ENCODE peak calls at places on chromosomes 4 and X, in nine cellular contexts. B, S, C, K, V, N, U, M and G are unnamed samples.

GRCh38 chr4:138341739-138342415 is 99.7 kb upstream of the SLC7A11 start:
- DNase-seq in K (no peak), V (no peak), N (no peak), B (no peak), U (no peak), S (no peak), M (no peak), C (no peak), G (no peak)

GRCh38 chr4:14415146-14415545 is 587.1 kb upstream of the CPEB2 start:
- DNase-seq in V (no peak), B (no peak), K (no peak), C (no peak), M (peak), U (no peak), N (no peak), S (no peak), G (no peak)

GRCh38 chrX:148574247-148574973 is 74.0 kb downstream of the AFF2 start:
- DNase-seq in B (no peak), M (peak), K (no peak), C (no peak), S (no peak), N (no peak), V (no peak), U (no peak), G (peak)

GRCh38 chr4:80921441-80921840 is 109.1 kb upstream of the BMP3 start:
- DNase-seq in K (no peak), V (no peak), S (no peak), U (no peak), B (no peak), M (no peak), C (no peak), N (no peak), G (no peak)

GRCh38 chr4:53935780-53936179 is 128.6 kb downstream of the CHIC2 start:
- DNase-seq in V (no peak), B (peak), U (no peak), K (no peak), C (peak), N (no peak), M (peak), S (no peak), G (peak)

GRCh38 chr4:19927381-19927780 is 324.3 kb upstream of the SLIT2 start:
- DNase-seq in B (no peak), S (no peak), V (no peak), K (no peak), C (no peak), U (no peak), N (no peak), M (no peak), G (no peak)

GRCh38 chrX:40105791-40106676 is 8.3 kb upstream of the BCOR start:
- DNase-seq in K (peak), S (peak), N (peak), M (no peak), C (no peak), B (no peak), U (peak), V (peak), G (no peak)

GRCh38 chr4:128323401-128323800 is 35.8 kb upstream of the PGRMC2 start:
- DNase-seq in S (no peak), K (no peak), N (no peak), M (no peak), C (no peak), V (no peak), B (no peak), U (no peak), G (no peak)

GRCh38 chr4:24533364-24533763 is 51.0 kb downstream of the DHX15 start:
- DNase-seq in V (no peak), C (no peak), B (peak), S (no peak), U (no peak), K (no peak), N (no peak), M (no peak), G (no peak)

GRCh38 chr4:60400599-60400998 is 799.5 kb upstream of the ADGRL3 start:
- DNase-seq in S (no peak), K (no peak), M (no peak), V (no peak), C (no peak), N (no peak), B (no peak), U (no peak), G (no peak)